ENCODE peak calls at places on chromosomes 12 and 14, in six cellular contexts. One of them, this sample, is unnamed.

GRCh38 chr14:101774006-101774755 is 12.7 kb downstream of the PPP2R5C start:
- DNase-seq in OCI-LY7: peak; percentile 95
- DNase-seq in mucosa of descending colon: no peak
- DNase-seq in cardiac fibroblast: no peak
- DNase-seq in aorta: no peak
- DNase-seq in CD8-positive, alpha-beta memory T cell: no peak
- DNase-seq in this sample: no peak

GRCh38 chr12:49971141-49971540 is 1.6 kb upstream of the AQP6 start:
- DNase-seq in OCI-LY7: no peak
- DNase-seq in mucosa of descending colon: no peak
- DNase-seq in cardiac fibroblast: no peak
- DNase-seq in aorta: no peak
- DNase-seq in CD8-positive, alpha-beta memory T cell: no peak
- DNase-seq in this sample: no peak

GRCh38 chr14:81275305-81275950 is 54.7 kb upstream of the GTF2A1 start:
- DNase-seq in OCI-LY7: no peak
- DNase-seq in mucosa of descending colon: no peak
- DNase-seq in cardiac fibroblast: no peak
- DNase-seq in aorta: no peak
- DNase-seq in CD8-positive, alpha-beta memory T cell: no peak
- DNase-seq in this sample: peak; percentile 26

GRCh38 chr14:80208426-80208950 is 2.8 kb downstream of the DIO2 start:
- DNase-seq in OCI-LY7: no peak
- DNase-seq in mucosa of descending colon: no peak
- DNase-seq in cardiac fibroblast: peak; percentile 3
- DNase-seq in aorta: no peak
- DNase-seq in CD8-positive, alpha-beta memory T cell: no peak
- DNase-seq in this sample: no peak

GRCh38 chr12:9381619-9382018 is 173.4 kb upstream of the PZP start:
- DNase-seq in OCI-LY7: no peak
- DNase-seq in mucosa of descending colon: no peak
- DNase-seq in cardiac fibroblast: no peak
- DNase-seq in aorta: no peak
- DNase-seq in CD8-positive, alpha-beta memory T cell: no peak
- DNase-seq in this sample: no peak

GRCh38 chr12:119859241-119859640 is 17.9 kb downstream of the CIT start:
- DNase-seq in OCI-LY7: no peak
- DNase-seq in mucosa of descending colon: no peak
- DNase-seq in cardiac fibroblast: no peak
- DNase-seq in aorta: no peak
- DNase-seq in CD8-positive, alpha-beta memory T cell: no peak
- DNase-seq in this sample: no peak

GRCh38 chr14:72942934-72943333 is 16.7 kb downstream of the DCAF4 start:
- DNase-seq in OCI-LY7: no peak
- DNase-seq in mucosa of descending colon: no peak
- DNase-seq in cardiac fibroblast: no peak
- DNase-seq in aorta: no peak
- DNase-seq in CD8-positive, alpha-beta memory T cell: no peak
- DNase-seq in this sample: no peak

GRCh38 chr12:12804432-12804886 is 8.7 kb upstream of the DDX47 start:
- DNase-seq in OCI-LY7: no peak
- DNase-seq in mucosa of descending colon: no peak
- DNase-seq in cardiac fibroblast: peak; percentile 53
- DNase-seq in aorta: no peak
- DNase-seq in CD8-positive, alpha-beta memory T cell: no peak
- DNase-seq in this sample: no peak

GRCh38 chr14:37253905-37254304 is 56.2 kb downstream of the MIPOL1 start:
- DNase-seq in OCI-LY7: no peak
- DNase-seq in mucosa of descending colon: peak; percentile 25
- DNase-seq in cardiac fibroblast: peak; percentile 72
- DNase-seq in aorta: peak; percentile 46
- DNase-seq in CD8-positive, alpha-beta memory T cell: no peak
- DNase-seq in this sample: no peak

GRCh38 chr12:50615534-50616296 is 110.9 kb downstream of the DIP2B start:
- DNase-seq in OCI-LY7: no peak
- DNase-seq in mucosa of descending colon: no peak
- DNase-seq in cardiac fibroblast: no peak
- DNase-seq in aorta: no peak
- DNase-seq in CD8-positive, alpha-beta memory T cell: no peak
- DNase-seq in this sample: no peak

GRCh38 chr12:120903382-120903817 is 758 bp downstream of the SPPL3 start:
- DNase-seq in OCI-LY7: peak; percentile 71
- DNase-seq in mucosa of descending colon: peak; percentile 80
- DNase-seq in cardiac fibroblast: peak; percentile 19
- DNase-seq in aorta: peak; percentile 78
- DNase-seq in CD8-positive, alpha-beta memory T cell: peak; percentile 75
- DNase-seq in this sample: peak; percentile 52

GRCh38 chr12:663293-663871 is at the start of gene NINJ2:
- DNase-seq in OCI-LY7: no peak
- DNase-seq in mucosa of descending colon: no peak
- DNase-seq in cardiac fibroblast: peak; percentile 34
- DNase-seq in aorta: no peak
- DNase-seq in CD8-positive, alpha-beta memory T cell: no peak
- DNase-seq in this sample: no peak
- H3K4me3 ChIP-seq in OCI-LY7: peak within 1 kb of the TSS; percentile 21
- H3K4me3 ChIP-seq in mucosa of descending colon: no peak within 1 kb of the TSS
- H3K4me3 ChIP-seq in cardiac fibroblast: peak within 1 kb of the TSS; percentile 22
- H3K4me3 ChIP-seq in aorta: peak within 1 kb of the TSS; percentile 9
- H3K4me3 ChIP-seq in CD8-positive, alpha-beta memory T cell: peak within 1 kb of the TSS; percentile 19
- H3K4me3 ChIP-seq in this sample: peak within 1 kb of the TSS; percentile 24

GRCh38 chr12:109573029-109573913 is at the start of the genes MMAB and MVK:
- DNase-seq in OCI-LY7: peak; percentile 99
- DNase-seq in mucosa of descending colon: peak; percentile 99
- DNase-seq in cardiac fibroblast: peak; percentile 99
- DNase-seq in aorta: peak; percentile 99
- DNase-seq in CD8-positive, alpha-beta memory T cell: peak; percentile 99
- DNase-seq in this sample: peak; percentile 99

GRCh38 chr12:109575683-109576082 is 2.1 kb downstream of the MVK start:
- DNase-seq in OCI-LY7: no peak
- DNase-seq in mucosa of descending colon: no peak
- DNase-seq in cardiac fibroblast: no peak
- DNase-seq in aorta: no peak
- DNase-seq in CD8-positive, alpha-beta memory T cell: no peak
- DNase-seq in this sample: no peak

GRCh38 chr12:109573914-109574244 is 285 bp downstream of the MVK start:
- DNase-seq in OCI-LY7: no peak
- DNase-seq in mucosa of descending colon: no peak
- DNase-seq in cardiac fibroblast: no peak
- DNase-seq in aorta: no peak
- DNase-seq in CD8-positive, alpha-beta memory T cell: no peak
- DNase-seq in this sample: no peak

GRCh38 chr12:109571773-109572505 is 1.4 kb downstream of the MMAB start:
- DNase-seq in OCI-LY7: no peak
- DNase-seq in mucosa of descending colon: no peak
- DNase-seq in cardiac fibroblast: no peak
- DNase-seq in aorta: peak; percentile 9
- DNase-seq in CD8-positive, alpha-beta memory T cell: no peak
- DNase-seq in this sample: no peak

GRCh38 chr12:109572506-109572845 is 828 bp downstream of the MMAB start:
- DNase-seq in OCI-LY7: no peak
- DNase-seq in mucosa of descending colon: no peak
- DNase-seq in cardiac fibroblast: no peak
- DNase-seq in aorta: peak; percentile 2
- DNase-seq in CD8-positive, alpha-beta memory T cell: no peak
- DNase-seq in this sample: no peak
- H3K4me3 ChIP-seq in OCI-LY7: peak overlapping the region; percentile 75
- H3K4me3 ChIP-seq in mucosa of descending colon: no peak overlapping the region
- H3K4me3 ChIP-seq in cardiac fibroblast: peak overlapping the region; percentile 76
- H3K4me3 ChIP-seq in aorta: no peak overlapping the region
- H3K4me3 ChIP-seq in CD8-positive, alpha-beta memory T cell: peak overlapping the region; percentile 85
- H3K4me3 ChIP-seq in this sample: peak overlapping the region; percentile 69

DNA sequence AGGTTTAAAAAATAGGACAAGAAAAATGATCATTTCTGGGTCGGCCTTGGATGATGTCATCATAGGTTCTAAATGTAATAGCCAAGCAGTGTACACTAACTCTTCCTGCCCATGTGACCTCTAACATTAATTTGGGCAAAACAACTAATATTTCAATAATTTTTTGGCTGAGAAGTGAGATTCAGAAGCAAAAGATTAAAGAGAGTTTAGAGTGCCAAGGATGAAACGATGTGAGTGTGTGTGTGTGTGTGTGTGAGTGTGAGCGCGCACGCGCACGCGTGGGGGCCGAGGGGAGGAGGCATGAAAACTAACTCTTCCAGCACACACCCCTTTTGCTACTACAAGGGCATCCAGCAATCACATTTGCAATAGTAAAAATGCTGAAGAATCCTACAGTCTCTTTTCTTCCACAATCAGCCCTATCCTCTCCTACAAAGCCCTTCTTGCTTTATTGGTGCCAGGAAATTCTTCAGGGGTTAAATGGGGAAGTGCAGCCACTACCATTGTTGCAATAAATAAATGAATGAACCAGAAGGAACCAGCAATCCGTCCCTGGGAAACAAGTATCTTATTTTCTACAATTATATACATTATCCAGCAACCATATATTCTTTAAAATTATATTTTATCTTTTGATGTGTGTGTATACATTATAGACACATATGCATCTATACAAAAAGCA is 52.9 kb downstream of the PEBP1 start:
- DNase-seq in OCI-LY7: no peak
- DNase-seq in mucosa of descending colon: no peak
- DNase-seq in cardiac fibroblast: peak; percentile 79
- DNase-seq in aorta: peak; percentile 55
- DNase-seq in CD8-positive, alpha-beta memory T cell: no peak
- DNase-seq in this sample: peak; percentile 41
- H3K4me3 ChIP-seq in OCI-LY7: no peak overlapping the region
- H3K4me3 ChIP-seq in mucosa of descending colon: no peak overlapping the region
- H3K4me3 ChIP-seq in cardiac fibroblast: peak overlapping the region; percentile 25
- H3K4me3 ChIP-seq in aorta: no peak overlapping the region
- H3K4me3 ChIP-seq in CD8-positive, alpha-beta memory T cell: no peak overlapping the region
- H3K4me3 ChIP-seq in this sample: no peak overlapping the region

GRCh38 chr12:69404851-69405365 is 45.4 kb downstream of the YEATS4 start:
- DNase-seq in OCI-LY7: no peak
- DNase-seq in mucosa of descending colon: no peak
- DNase-seq in cardiac fibroblast: no peak
- DNase-seq in aorta: no peak
- DNase-seq in CD8-positive, alpha-beta memory T cell: no peak
- DNase-seq in this sample: no peak

GRCh38 chr12:69401940-69402339 is 42.4 kb downstream of the YEATS4 start:
- DNase-seq in OCI-LY7: no peak
- DNase-seq in mucosa of descending colon: no peak
- DNase-seq in cardiac fibroblast: peak; percentile 21
- DNase-seq in aorta: peak; percentile 63
- DNase-seq in CD8-positive, alpha-beta memory T cell: no peak
- DNase-seq in this sample: no peak

GRCh38 chr12:69406217-69406616 is 46.7 kb downstream of the YEATS4 start:
- DNase-seq in OCI-LY7: no peak
- DNase-seq in mucosa of descending colon: no peak
- DNase-seq in cardiac fibroblast: no peak
- DNase-seq in aorta: no peak
- DNase-seq in CD8-positive, alpha-beta memory T cell: no peak
- DNase-seq in this sample: no peak

GRCh38 chr12:69410571-69410970 is 51.0 kb downstream of the YEATS4 start:
- DNase-seq in OCI-LY7: no peak
- DNase-seq in mucosa of descending colon: no peak
- DNase-seq in cardiac fibroblast: no peak
- DNase-seq in aorta: no peak
- DNase-seq in CD8-positive, alpha-beta memory T cell: no peak
- DNase-seq in this sample: no peak

GRCh38 chr12:69405466-69405865 is 45.9 kb downstream of the YEATS4 start:
- DNase-seq in OCI-LY7: no peak
- DNase-seq in mucosa of descending colon: no peak
- DNase-seq in cardiac fibroblast: peak; percentile 92
- DNase-seq in aorta: peak; percentile 72
- DNase-seq in CD8-positive, alpha-beta memory T cell: no peak
- DNase-seq in this sample: no peak
- H3K4me3 ChIP-seq in OCI-LY7: no peak overlapping the region
- H3K4me3 ChIP-seq in mucosa of descending colon: no peak overlapping the region
- H3K4me3 ChIP-seq in cardiac fibroblast: no peak overlapping the region
- H3K4me3 ChIP-seq in aorta: no peak overlapping the region
- H3K4me3 ChIP-seq in CD8-positive, alpha-beta memory T cell: no peak overlapping the region
- H3K4me3 ChIP-seq in this sample: no peak overlapping the region

DNA sequence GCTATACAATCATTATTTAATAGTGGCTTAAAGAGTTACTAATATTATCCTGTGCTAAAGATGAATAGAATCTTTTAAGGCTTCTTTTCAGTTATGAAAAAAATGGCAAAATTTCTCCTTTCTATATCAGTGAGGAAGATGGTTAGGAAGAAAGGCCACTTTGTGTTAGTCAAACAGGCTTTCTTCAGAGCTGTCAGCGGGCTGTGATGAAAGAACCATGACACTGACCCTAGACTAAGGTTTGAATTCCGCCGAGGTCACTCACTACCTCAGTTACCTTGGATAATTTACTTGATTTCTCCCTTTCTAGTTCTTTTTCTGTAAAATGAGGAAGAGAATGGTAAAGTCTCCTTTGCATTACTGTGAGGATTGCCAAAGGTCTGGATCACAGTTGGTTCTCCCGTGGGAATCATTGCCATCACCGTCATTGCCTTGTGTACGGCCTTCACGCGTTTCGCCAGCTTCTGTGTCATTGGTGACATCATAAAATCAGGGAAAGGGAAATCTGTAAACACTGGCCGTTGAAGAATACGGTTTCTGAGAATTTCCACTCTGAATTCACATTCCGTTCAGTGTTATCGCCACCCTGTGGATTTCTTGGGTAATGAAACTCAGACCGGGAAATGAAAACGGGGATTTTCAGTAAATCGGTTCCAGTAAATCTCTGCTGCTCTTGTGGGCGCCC is 26.7 kb upstream of the YBX3 start:
- DNase-seq in OCI-LY7: peak; percentile 87
- DNase-seq in mucosa of descending colon: peak; percentile 88
- DNase-seq in cardiac fibroblast: peak; percentile 97
- DNase-seq in aorta: peak; percentile 71
- DNase-seq in CD8-positive, alpha-beta memory T cell: peak; percentile 78
- DNase-seq in this sample: peak; percentile 87
- H3K4me3 ChIP-seq in OCI-LY7: no peak overlapping the region
- H3K4me3 ChIP-seq in mucosa of descending colon: no peak overlapping the region
- H3K4me3 ChIP-seq in cardiac fibroblast: peak overlapping the region; percentile 16
- H3K4me3 ChIP-seq in aorta: peak overlapping the region; percentile 38
- H3K4me3 ChIP-seq in CD8-positive, alpha-beta memory T cell: peak overlapping the region; percentile 28
- H3K4me3 ChIP-seq in this sample: peak overlapping the region; percentile 44

GRCh38 chr14:39827901-39828655 is 395.8 kb upstream of the FBXO33 start:
- DNase-seq in OCI-LY7: no peak
- DNase-seq in mucosa of descending colon: no peak
- DNase-seq in cardiac fibroblast: no peak
- DNase-seq in aorta: no peak
- DNase-seq in CD8-positive, alpha-beta memory T cell: no peak
- DNase-seq in this sample: no peak
- H3K4me3 ChIP-seq in OCI-LY7: no peak overlapping the region
- H3K4me3 ChIP-seq in mucosa of descending colon: no peak overlapping the region
- H3K4me3 ChIP-seq in cardiac fibroblast: no peak overlapping the region
- H3K4me3 ChIP-seq in aorta: no peak overlapping the region
- H3K4me3 ChIP-seq in CD8-positive, alpha-beta memory T cell: no peak overlapping the region
- H3K4me3 ChIP-seq in this sample: no peak overlapping the region

DNA sequence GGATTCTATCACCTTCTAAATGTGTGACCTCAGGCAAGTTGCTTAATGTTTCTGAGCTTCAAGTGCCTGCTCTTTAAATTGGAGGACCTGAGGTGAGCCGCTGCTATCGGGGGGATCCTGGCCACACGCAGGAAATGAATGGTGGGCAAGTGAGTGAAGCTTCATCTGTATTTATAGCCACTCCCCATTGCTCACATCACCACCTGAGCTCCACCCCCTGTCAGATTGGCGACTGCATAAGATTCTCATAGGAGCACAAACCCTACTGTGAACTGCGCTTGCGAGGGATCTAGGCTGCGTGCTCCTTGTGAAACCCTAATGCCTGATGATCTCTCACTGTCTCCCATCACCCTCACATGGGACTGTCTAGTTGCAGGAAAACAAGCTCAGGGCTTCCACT is 158.6 kb upstream of the CCND2 start:
- DNase-seq in OCI-LY7: no peak
- DNase-seq in mucosa of descending colon: peak; percentile 28
- DNase-seq in cardiac fibroblast: no peak
- DNase-seq in aorta: no peak
- DNase-seq in CD8-positive, alpha-beta memory T cell: no peak
- DNase-seq in this sample: no peak
- H3K4me3 ChIP-seq in OCI-LY7: no peak overlapping the region
- H3K4me3 ChIP-seq in mucosa of descending colon: no peak overlapping the region
- H3K4me3 ChIP-seq in cardiac fibroblast: no peak overlapping the region
- H3K4me3 ChIP-seq in aorta: no peak overlapping the region
- H3K4me3 ChIP-seq in CD8-positive, alpha-beta memory T cell: no peak overlapping the region
- H3K4me3 ChIP-seq in this sample: no peak overlapping the region

GRCh38 chr12:23949212-23950010 is at the start of gene SOX5:
- DNase-seq in OCI-LY7: no peak
- DNase-seq in mucosa of descending colon: peak; percentile 15
- DNase-seq in cardiac fibroblast: peak; percentile 63
- DNase-seq in aorta: peak; percentile 62
- DNase-seq in CD8-positive, alpha-beta memory T cell: no peak
- DNase-seq in this sample: peak; percentile 34
- H3K4me3 ChIP-seq in OCI-LY7: no peak within 1 kb of the TSS
- H3K4me3 ChIP-seq in mucosa of descending colon: no peak within 1 kb of the TSS
- H3K4me3 ChIP-seq in cardiac fibroblast: peak within 1 kb of the TSS; percentile 25
- H3K4me3 ChIP-seq in aorta: peak within 1 kb of the TSS; percentile 99
- H3K4me3 ChIP-seq in CD8-positive, alpha-beta memory T cell: no peak within 1 kb of the TSS
- H3K4me3 ChIP-seq in this sample: peak within 1 kb of the TSS; percentile 56